ENCODE peak calls at places on chromosomes 12 and 14, in six cellular contexts. G is vagina, S is OCI-LY7, W is body of pancreas, F is Panc1, R is endothelial cell of umbilical vein. K is an unnamed sample.

GRCh38 chr12:45299132-45299692 is 83.3 kb downstream of the ANO6 start:
- DNase-seq in G (no peak), S (no peak), W (no peak), F (no peak), R (peak; percentile 70), K (no peak)

GRCh38 chr12:8032242-8033152 is at the start of gene FOXJ2:
- DNase-seq in G (no peak), S (peak; percentile 66), W (peak; percentile 84), F (no peak), R (peak; percentile 80), K (no peak)

GRCh38 chr14:78638926-78639325 is 468.8 kb downstream of the NRXN3 start:
- DNase-seq in G (no peak), S (no peak), W (no peak), F (no peak), R (no peak), K (no peak)

GRCh38 chr12:122004633-122005071 is 17.0 kb upstream of the BCL7A start:
- DNase-seq in G (no peak), S (no peak), W (no peak), F (no peak), R (no peak), K (no peak)

GRCh38 chr14:53462931-53463778 is 310.0 kb upstream of the DDHD1 start:
- DNase-seq in G (no peak), S (no peak), W (no peak), F (no peak), R (no peak), K (no peak)

GRCh38 chr14:75469606-75470237 is 41.9 kb downstream of the JDP2 start:
- DNase-seq in G (no peak), S (no peak), W (peak; percentile 91), F (no peak), R (no peak), K (no peak)

GRCh38 chr14:52951730-52952481 is 1.1 kb upstream of the FERMT2 start:
- DNase-seq in G (no peak), S (no peak), W (peak; percentile 67), F (peak; percentile 55), R (peak; percentile 75), K (peak; percentile 78)

GRCh38 chr12:89376844-89377243 is 24.5 kb upstream of the DUSP6 start:
- DNase-seq in G (no peak), S (no peak), W (no peak), F (no peak), R (no peak), K (no peak)

GRCh38 chr14:38777401-38777800 is 325.6 kb downstream of the SEC23A start:
- DNase-seq in G (no peak), S (no peak), W (no peak), F (no peak), R (no peak), K (no peak)

GRCh38 chr12:66014818-66015217 is 115.7 kb downstream of the LLPH start:
- DNase-seq in G (no peak), S (no peak), W (no peak), F (no peak), R (no peak), K (no peak)

GRCh38 chr12:121334513-121335343 is 17.5 kb downstream of the ANAPC5 start:
- DNase-seq in G (no peak), S (peak; percentile 76), W (peak; percentile 44), F (no peak), R (peak; percentile 65), K (no peak)

GRCh38 chr12:91685917-91686316 is 459.7 kb downstream of the BTG1 start:
- DNase-seq in G (no peak), S (no peak), W (no peak), F (no peak), R (peak; percentile 17), K (no peak)

GRCh38 chr14:63840981-63841380 is 11.8 kb upstream of the SYNE2 start:
- DNase-seq in G (no peak), S (peak; percentile 37), W (no peak), F (no peak), R (no peak), K (no peak)

GRCh38 chr14:21382886-21383847 is 652 bp downstream of the SUPT16H start:
- DNase-seq in G (no peak), S (peak; percentile 71), W (peak; percentile 38), F (no peak), R (peak; percentile 59), K (peak; percentile 78)

GRCh38 chr14:96265387-96265786 is 9.4 kb downstream of the BDKRB1 start:
- DNase-seq in G (no peak), S (no peak), W (no peak), F (no peak), R (no peak), K (no peak)

GRCh38 chr12:98736352-98737326 is 91.5 kb downstream of the APAF1 start:
- DNase-seq in G (no peak), S (no peak), W (peak; percentile 27), F (no peak), R (peak; percentile 26), K (no peak)

GRCh38 chr14:87386453-87386980 is 606.5 kb downstream of the GALC start:
- DNase-seq in G (no peak), S (peak; percentile 41), W (no peak), F (no peak), R (no peak), K (no peak)

GRCh38 chr14:93175492-93175891 is 9.2 kb downstream of the MOAP1 start:
- DNase-seq in G (no peak), S (no peak), W (no peak), F (no peak), R (no peak), K (peak; percentile 16)

GRCh38 chr12:14281539-14281938 is 83.9 kb upstream of the ATF7IP start:
- DNase-seq in G (no peak), S (no peak), W (no peak), F (no peak), R (no peak), K (no peak)

GRCh38 chr14:61749867-61750266 is 12.4 kb upstream of the SNAPC1 start:
- DNase-seq in G (no peak), S (no peak), W (no peak), F (no peak), R (peak; percentile 48), K (no peak)

GRCh38 chr12:104154286-104154685 is 16.3 kb upstream of the NFYB start:
- DNase-seq in G (no peak), S (no peak), W (no peak), F (no peak), R (no peak), K (no peak)

GRCh38 chr14:51430079-51430478 is 190.0 kb downstream of the TMX1 start:
- DNase-seq in G (no peak), S (no peak), W (no peak), F (no peak), R (peak; percentile 29), K (no peak)

GRCh38 chr12:133180669-133181068 is 626 bp upstream of the ZNF268 start:
- DNase-seq in G (no peak), S (peak; percentile 4), W (no peak), F (no peak), R (no peak), K (no peak)

DNA sequence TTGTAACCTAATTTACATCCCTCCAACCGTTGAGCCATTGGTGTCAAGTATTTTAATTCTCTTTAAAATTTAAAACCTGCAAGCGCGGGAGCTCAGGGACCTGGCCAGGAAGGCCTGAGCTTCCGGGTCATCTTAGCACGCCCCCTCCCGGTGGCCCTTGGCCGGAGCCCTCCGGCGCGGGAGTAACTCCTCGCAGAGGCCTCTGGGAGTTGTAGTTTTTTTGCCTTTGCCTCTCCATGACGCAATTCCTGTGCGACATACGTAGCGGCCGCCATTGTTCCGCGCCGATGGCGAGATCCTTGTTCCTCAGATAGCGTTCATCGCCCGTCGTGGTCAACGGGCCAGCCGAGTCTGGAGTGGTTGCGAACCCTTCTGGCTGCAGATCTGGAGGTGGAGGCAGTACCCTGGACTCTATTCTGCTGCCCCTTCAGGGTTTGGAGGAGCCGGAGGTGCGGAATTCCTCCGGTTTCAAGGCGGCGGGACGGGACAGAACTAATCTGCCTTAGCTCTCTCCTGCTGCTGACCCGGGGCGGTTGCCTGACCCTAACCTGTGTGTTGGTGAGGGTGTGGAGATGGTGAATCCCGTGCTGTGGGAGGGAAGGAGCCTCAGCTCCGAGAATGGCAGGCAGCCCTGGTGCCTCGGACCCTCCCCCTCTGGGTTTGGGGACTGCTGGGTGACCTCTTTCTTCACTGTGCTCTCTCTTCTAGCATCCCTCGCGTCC is at the start of gene ZNF268:
- DNase-seq in G (no peak), S (peak; percentile 98), W (peak; percentile 95), F (peak; percentile 72), R (peak; percentile 91), K (peak; percentile 73)
- H3K9me3 ChIP-seq in G (peaks cover 6% of the 10 kb centered on the region), S (peaks cover 56% of the 10 kb centered on the region), W (peaks cover 19% of the 10 kb centered on the region), F (peaks cover 52% of the 10 kb centered on the region), R (no peaks in the 10 kb centered on the region), K (peaks cover 11% of the 10 kb centered on the region)

GRCh38 chr12:34399631-34400422 is 377.5 kb downstream of the ALG10 start:
- DNase-seq in G (peak; percentile 91), S (no peak), W (peak; percentile 0), F (no peak), R (no peak), K (peak; percentile 27)
- H3K9me3 ChIP-seq in G (peaks cover 5% of the 10 kb centered on the region), S (no peaks in the 10 kb centered on the region), W (peaks cover 59% of the 10 kb centered on the region), F (no peaks in the 10 kb centered on the region), R (peaks cover 3% of the 10 kb centered on the region), K (peaks cover 5% of the 10 kb centered on the region)

GRCh38 chr12:74689071-74689655 is 151.5 kb downstream of the ATXN7L3B start:
- DNase-seq in G (no peak), S (peak; percentile 46), W (no peak), F (peak; percentile 33), R (peak; percentile 49), K (no peak)
- H3K9me3 ChIP-seq in G (no peaks in the 10 kb centered on the region), S (no peaks in the 10 kb centered on the region), W (no peaks in the 10 kb centered on the region), F (peaks cover 14% of the 10 kb centered on the region), R (no peaks in the 10 kb centered on the region), K (no peaks in the 10 kb centered on the region)

DNA sequence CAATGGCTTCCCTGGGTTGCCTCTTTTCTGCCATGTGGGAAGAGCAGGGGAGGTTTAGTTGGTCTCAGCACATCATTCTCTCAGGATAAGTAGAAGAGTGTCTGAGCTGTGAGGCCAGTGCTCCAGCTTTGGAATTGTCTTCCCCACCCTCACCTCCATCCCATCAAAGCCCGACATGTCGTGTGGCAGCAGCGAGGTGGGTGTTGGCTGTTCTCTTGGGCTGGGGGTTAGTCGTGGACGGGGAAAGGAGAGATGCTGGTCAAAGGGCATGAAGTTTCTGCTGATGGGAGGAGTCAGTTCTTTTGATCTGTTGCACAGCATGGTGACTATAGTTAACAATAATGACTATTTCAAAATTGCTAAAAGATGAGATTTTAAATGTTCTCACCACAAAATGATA is 404.2 kb downstream of the TMEM121 start:
- DNase-seq in G (no peak), S (no peak), W (no peak), F (no peak), R (no peak), K (peak; percentile 26)
- H3K9me3 ChIP-seq in G (no peaks in the 10 kb centered on the region), S (no peaks in the 10 kb centered on the region), W (no peaks in the 10 kb centered on the region), F (no peaks in the 10 kb centered on the region), R (peaks cover 8% of the 10 kb centered on the region), K (peaks cover 2% of the 10 kb centered on the region)

GRCh38 chr12:21980544-21980943 is 39.3 kb upstream of the ABCC9 start:
- DNase-seq in G (no peak), S (no peak), W (no peak), F (no peak), R (no peak), K (no peak)
- H3K9me3 ChIP-seq in G (no peaks in the 10 kb centered on the region), S (no peaks in the 10 kb centered on the region), W (no peaks in the 10 kb centered on the region), F (no peaks in the 10 kb centered on the region), R (no peaks in the 10 kb centered on the region), K (no peaks in the 10 kb centered on the region)

GRCh38 chr14:106803379-106803778 is 1277.0 kb downstream of the TMEM121 start:
- DNase-seq in G (no peak), S (no peak), W (no peak), F (no peak), R (no peak), K (no peak)
- H3K9me3 ChIP-seq in G (no peaks in the 10 kb centered on the region), S (no peaks in the 10 kb centered on the region), W (no peaks in the 10 kb centered on the region), F (no peaks in the 10 kb centered on the region), R (peaks cover 5% of the 10 kb centered on the region), K (no peaks in the 10 kb centered on the region)

GRCh38 chr12:133120385-133121191 is 9.5 kb downstream of the ZNF891 start:
- DNase-seq in G (no peak), S (no peak), W (no peak), F (no peak), R (no peak), K (no peak)
- H3K9me3 ChIP-seq in G (peaks cover 87% of the 10 kb centered on the region), S (peaks cover 88% of the 10 kb centered on the region), W (peaks cover 83% of the 10 kb centered on the region), F (peaks cover 89% of the 10 kb centered on the region), R (peaks cover 17% of the 10 kb centered on the region), K (peaks cover 57% of the 10 kb centered on the region)